ENCODE peak calls at places on chromosomes 4 and X, in five cellular contexts. H is HCT116; S is neural crest cell; C is stimulated activated CD4-positive, alpha-beta T cell treated with anti-CD3 and anti-CD28 coated beads, TNF-alpha, amount 100 ng/mL, for 24 hours; M is naive thymus-derived CD8-positive, alpha-beta T cell. T is an unnamed sample.

GRCh38 chrX:69024931-69025330 is 140.3 kb downstream of the PJA1 start:
- DNase-seq in H (no peak), S (no peak), C (no peak), M (no peak), T (no peak)

GRCh38 chr4:52704676-52705075 is 45.6 kb upstream of the USP46 start:
- DNase-seq in H (no peak), S (no peak), C (no peak), M (no peak), T (no peak)

GRCh38 chr4:152822323-152822722 is 42.6 kb downstream of the ARFIP1 start:
- DNase-seq in H (no peak), S (no peak), C (no peak), M (no peak), T (no peak)

GRCh38 chr4:4763815-4764202 is 95.7 kb upstream of the MSX1 start:
- DNase-seq in H (peak), S (no peak), C (no peak), M (no peak), T (no peak)

GRCh38 chr4:152255437-152255836 is 280.5 kb downstream of the FBXW7 start:
- DNase-seq in H (peak), S (no peak), C (peak), M (peak), T (peak)

GRCh38 chr4:153713840-153714239 is 29.8 kb downstream of the TLR2 start:
- DNase-seq in H (no peak), S (no peak), C (no peak), M (no peak), T (no peak)

GRCh38 chrX:43750248-43750676 is 94.2 kb downstream of the MAOA start:
- DNase-seq in H (peak), S (peak), C (no peak), M (peak), T (peak)

GRCh38 chrX:96721398-96721797 is 36.8 kb downstream of the DIAPH2 start:
- DNase-seq in H (no peak), S (no peak), C (no peak), M (no peak), T (no peak)

GRCh38 chr4:31768756-31769155 is 1048.6 kb downstream of the PCDH7 start:
- DNase-seq in H (no peak), S (no peak), C (no peak), M (no peak), T (no peak)

GRCh38 chrX:122625239-122625638 is 558.8 kb upstream of the GRIA3 start:
- DNase-seq in H (no peak), S (no peak), C (no peak), M (no peak), T (no peak)

GRCh38 chr4:105710678-105711077 is 2.1 kb downstream of the GSTCD start:
- DNase-seq in H (no peak), S (no peak), C (no peak), M (no peak), T (no peak)

GRCh38 chr4:126627255-126627654 is 1005.5 kb upstream of the INTU start:
- DNase-seq in H (peak), S (no peak), C (no peak), M (no peak), T (no peak)